ENCODE peak calls at places on chromosomes 4 and X, in five cellular contexts. One of them, this sample, is unnamed.

GRCh38 chrX:13131511-13132137 is 87.2 kb upstream of the FAM9C start:
- DNase-seq in choroid plexus epithelial cell: peak
- DNase-seq in mammary epithelial cell: peak
- DNase-seq in ascending aorta: no peak
- DNase-seq in breast epithelium: no peak
- DNase-seq in this sample: no peak

GRCh38 chrX:68831405-68832100 is 2.7 kb downstream of the EFNB1 start:
- DNase-seq in breast epithelium: no peak
- DNase-seq in mammary epithelial cell: no peak
- DNase-seq in choroid plexus epithelial cell: no peak
- DNase-seq in ascending aorta: peak
- DNase-seq in this sample: no peak

GRCh38 chrX:148382983-148383382 is 117.4 kb upstream of the AFF2 start:
- DNase-seq in choroid plexus epithelial cell: no peak
- DNase-seq in breast epithelium: no peak
- DNase-seq in ascending aorta: no peak
- DNase-seq in mammary epithelial cell: no peak
- DNase-seq in this sample: no peak

GRCh38 chrX:71095971-71096701 is 485 bp downstream of the FOXO4 start:
- DNase-seq in mammary epithelial cell: peak
- DNase-seq in choroid plexus epithelial cell: no peak
- DNase-seq in ascending aorta: peak
- DNase-seq in breast epithelium: no peak
- DNase-seq in this sample: no peak

GRCh38 chr4:126470862-126471261 is 1156.1 kb downstream of the FAT4 start:
- DNase-seq in breast epithelium: no peak
- DNase-seq in mammary epithelial cell: no peak
- DNase-seq in choroid plexus epithelial cell: peak
- DNase-seq in ascending aorta: no peak
- DNase-seq in this sample: no peak

GRCh38 chr4:94390804-94391410 is 48.3 kb upstream of the HPGDS start:
- DNase-seq in choroid plexus epithelial cell: peak
- DNase-seq in breast epithelium: no peak
- DNase-seq in mammary epithelial cell: no peak
- DNase-seq in ascending aorta: no peak
- DNase-seq in this sample: no peak

GRCh38 chrX:34875204-34875603 is 67.4 kb upstream of the FAM47B start:
- DNase-seq in breast epithelium: no peak
- DNase-seq in mammary epithelial cell: peak
- DNase-seq in ascending aorta: peak
- DNase-seq in choroid plexus epithelial cell: peak
- DNase-seq in this sample: no peak

GRCh38 chrX:6856471-6856870 is 291.0 kb upstream of the STS start:
- DNase-seq in mammary epithelial cell: no peak
- DNase-seq in breast epithelium: no peak
- DNase-seq in ascending aorta: no peak
- DNase-seq in choroid plexus epithelial cell: no peak
- DNase-seq in this sample: no peak

GRCh38 chr4:90537491-90537890 is 410.3 kb downstream of the CCSER1 start:
- DNase-seq in choroid plexus epithelial cell: peak
- DNase-seq in breast epithelium: no peak
- DNase-seq in mammary epithelial cell: no peak
- DNase-seq in ascending aorta: no peak
- DNase-seq in this sample: no peak

GRCh38 chr4:121358473-121358872 is 22.3 kb downstream of the QRFPR start:
- DNase-seq in breast epithelium: no peak
- DNase-seq in ascending aorta: no peak
- DNase-seq in mammary epithelial cell: peak
- DNase-seq in choroid plexus epithelial cell: peak
- DNase-seq in this sample: no peak

GRCh38 chr4:83604315-83604714 is 68.4 kb downstream of the GPAT3 start:
- DNase-seq in ascending aorta: no peak
- DNase-seq in choroid plexus epithelial cell: no peak
- DNase-seq in breast epithelium: no peak
- DNase-seq in mammary epithelial cell: no peak
- DNase-seq in this sample: no peak

GRCh38 chr4:83606898-83607297 is 71.0 kb downstream of the GPAT3 start:
- DNase-seq in breast epithelium: no peak
- DNase-seq in choroid plexus epithelial cell: no peak
- DNase-seq in ascending aorta: no peak
- DNase-seq in mammary epithelial cell: no peak
- DNase-seq in this sample: no peak

GRCh38 chr4:83606435-83606834 is 70.5 kb downstream of the GPAT3 start:
- DNase-seq in breast epithelium: no peak
- DNase-seq in ascending aorta: no peak
- DNase-seq in mammary epithelial cell: no peak
- DNase-seq in choroid plexus epithelial cell: no peak
- DNase-seq in this sample: no peak

GRCh38 chr4:83605216-83605615 is 69.3 kb downstream of the GPAT3 start:
- DNase-seq in ascending aorta: no peak
- DNase-seq in breast epithelium: no peak
- DNase-seq in mammary epithelial cell: no peak
- DNase-seq in choroid plexus epithelial cell: no peak
- DNase-seq in this sample: no peak

GRCh38 chr4:83605744-83606172 is 69.8 kb downstream of the GPAT3 start:
- DNase-seq in mammary epithelial cell: no peak
- DNase-seq in breast epithelium: no peak
- DNase-seq in ascending aorta: no peak
- DNase-seq in choroid plexus epithelial cell: no peak
- DNase-seq in this sample: no peak
- TF ChIP-seq CTCF in mammary epithelial cell: no peak
- TF ChIP-seq CTCF in breast epithelium: no peak
- TF ChIP-seq CTCF in ascending aorta: no peak
- TF ChIP-seq CTCF in choroid plexus epithelial cell: no peak
- TF ChIP-seq CTCF in this sample: no peak

GRCh38 chr4:183082053-183082452 is 17.0 kb upstream of the WWC2 start:
- DNase-seq in choroid plexus epithelial cell: no peak
- DNase-seq in breast epithelium: no peak
- DNase-seq in ascending aorta: no peak
- DNase-seq in mammary epithelial cell: no peak
- DNase-seq in this sample: no peak
- H3K4me3 ChIP-seq in choroid plexus epithelial cell: no peak
- H3K4me3 ChIP-seq in breast epithelium: no peak
- H3K4me3 ChIP-seq in ascending aorta: no peak
- H3K4me3 ChIP-seq in mammary epithelial cell: no peak
- H3K4me3 ChIP-seq in this sample: no peak

GRCh38 chrX:29478336-29479069 is 736.9 kb upstream of the MAGEB2 start:
- DNase-seq in choroid plexus epithelial cell: peak
- DNase-seq in mammary epithelial cell: peak
- DNase-seq in ascending aorta: no peak
- DNase-seq in breast epithelium: no peak
- DNase-seq in this sample: no peak
- TF ChIP-seq CTCF in choroid plexus epithelial cell: peak
- TF ChIP-seq CTCF in mammary epithelial cell: peak
- TF ChIP-seq CTCF in ascending aorta: peak
- TF ChIP-seq CTCF in breast epithelium: no peak
- TF ChIP-seq CTCF in this sample: peak

DNA sequence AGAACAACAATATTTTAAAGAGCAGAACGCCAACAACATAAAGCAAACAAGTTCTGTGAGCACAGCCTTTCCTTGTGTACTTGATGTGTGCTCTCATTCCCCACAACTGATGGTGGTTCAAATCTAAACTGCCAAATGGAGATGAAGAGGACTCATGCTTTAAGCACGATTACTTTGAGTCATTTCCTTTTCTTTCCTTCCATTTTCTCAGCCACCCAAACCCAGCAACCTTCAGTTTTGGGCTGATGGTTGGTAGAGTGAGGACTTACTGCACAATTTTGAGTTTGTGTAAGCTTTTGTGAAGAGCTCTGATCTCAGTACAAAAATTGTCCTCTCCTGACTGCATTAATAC is 1.7 kb downstream of the NSD2 start:
- DNase-seq in mammary epithelial cell: peak
- DNase-seq in breast epithelium: no peak
- DNase-seq in ascending aorta: no peak
- DNase-seq in choroid plexus epithelial cell: peak
- DNase-seq in this sample: no peak
- H3K4me3 ChIP-seq in mammary epithelial cell: peak
- H3K4me3 ChIP-seq in breast epithelium: no peak
- H3K4me3 ChIP-seq in ascending aorta: no peak
- H3K4me3 ChIP-seq in choroid plexus epithelial cell: no peak
- H3K4me3 ChIP-seq in this sample: peak

GRCh38 chr4:24885342-24885741 is 27.5 kb downstream of the CCDC149 start:
- DNase-seq in ascending aorta: no peak
- DNase-seq in mammary epithelial cell: no peak
- DNase-seq in choroid plexus epithelial cell: no peak
- DNase-seq in breast epithelium: no peak
- DNase-seq in this sample: no peak
- TF ChIP-seq CTCF in ascending aorta: no peak
- TF ChIP-seq CTCF in mammary epithelial cell: no peak
- TF ChIP-seq CTCF in choroid plexus epithelial cell: no peak
- TF ChIP-seq CTCF in breast epithelium: no peak
- TF ChIP-seq CTCF in this sample: no peak

GRCh38 chrX:39681885-39682284 is 415.9 kb downstream of the BCOR start:
- DNase-seq in ascending aorta: no peak
- DNase-seq in breast epithelium: no peak
- DNase-seq in mammary epithelial cell: no peak
- DNase-seq in choroid plexus epithelial cell: no peak
- DNase-seq in this sample: no peak

GRCh38 chrX:39677585-39677984 is 420.2 kb downstream of the BCOR start:
- DNase-seq in mammary epithelial cell: no peak
- DNase-seq in ascending aorta: no peak
- DNase-seq in choroid plexus epithelial cell: no peak
- DNase-seq in breast epithelium: no peak
- DNase-seq in this sample: no peak

GRCh38 chrX:39678914-39679313 is 418.8 kb downstream of the BCOR start:
- DNase-seq in ascending aorta: no peak
- DNase-seq in choroid plexus epithelial cell: no peak
- DNase-seq in mammary epithelial cell: no peak
- DNase-seq in breast epithelium: no peak
- DNase-seq in this sample: no peak

GRCh38 chrX:39677987-39678840 is 419.5 kb downstream of the BCOR start:
- DNase-seq in mammary epithelial cell: no peak
- DNase-seq in ascending aorta: no peak
- DNase-seq in choroid plexus epithelial cell: no peak
- DNase-seq in breast epithelium: no peak
- DNase-seq in this sample: no peak

DNA sequence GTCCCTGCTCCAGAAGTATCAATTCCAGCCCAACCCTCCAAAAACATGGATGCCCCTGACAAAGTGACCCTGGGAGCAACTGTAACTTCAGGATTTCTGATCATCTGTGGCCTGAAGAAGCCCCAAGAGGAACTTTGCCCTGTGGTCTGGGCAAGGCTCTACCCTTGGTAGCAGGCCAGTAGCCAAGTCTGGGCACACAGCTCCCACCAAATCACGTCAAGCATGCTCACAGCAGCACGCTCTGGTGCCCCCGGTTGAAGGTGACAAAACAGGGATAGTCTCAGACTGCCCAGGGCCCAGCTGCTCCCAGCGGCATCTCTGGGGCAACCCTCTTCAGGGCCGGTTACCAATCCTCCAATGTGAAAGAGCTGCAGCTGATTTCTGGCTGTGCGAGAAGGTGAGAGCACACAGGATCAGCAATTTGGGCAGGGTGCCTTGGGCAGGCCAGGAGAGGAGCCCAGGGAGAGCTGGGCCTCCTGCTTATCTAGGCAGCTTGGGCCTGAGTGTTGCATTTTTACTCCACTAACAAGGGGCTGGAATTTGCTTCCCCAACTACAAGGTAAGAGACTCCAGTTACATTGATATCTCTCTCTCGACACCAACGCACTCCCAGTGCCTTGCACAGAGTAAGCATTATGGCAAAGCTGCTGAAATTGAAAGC is 418.1 kb downstream of the BCOR start:
- DNase-seq in choroid plexus epithelial cell: no peak
- DNase-seq in breast epithelium: no peak
- DNase-seq in mammary epithelial cell: no peak
- DNase-seq in ascending aorta: no peak
- DNase-seq in this sample: no peak
- H3K4me3 ChIP-seq in choroid plexus epithelial cell: no peak
- H3K4me3 ChIP-seq in breast epithelium: no peak
- H3K4me3 ChIP-seq in mammary epithelial cell: no peak
- H3K4me3 ChIP-seq in ascending aorta: no peak
- H3K4me3 ChIP-seq in this sample: no peak

GRCh38 chr4:15758294-15758693 is 19.8 kb upstream of the CD38 start:
- DNase-seq in breast epithelium: no peak
- DNase-seq in mammary epithelial cell: no peak
- DNase-seq in choroid plexus epithelial cell: no peak
- DNase-seq in ascending aorta: no peak
- DNase-seq in this sample: no peak

GRCh38 chr4:15755321-15755750 is 22.8 kb upstream of the CD38 start:
- DNase-seq in choroid plexus epithelial cell: peak
- DNase-seq in breast epithelium: no peak
- DNase-seq in ascending aorta: no peak
- DNase-seq in mammary epithelial cell: peak
- DNase-seq in this sample: no peak

GRCh38 chr4:15757084-15757483 is 21.0 kb upstream of the CD38 start:
- DNase-seq in breast epithelium: no peak
- DNase-seq in choroid plexus epithelial cell: no peak
- DNase-seq in ascending aorta: no peak
- DNase-seq in mammary epithelial cell: no peak
- DNase-seq in this sample: no peak

GRCh38 chr4:15755781-15756180 is 22.3 kb upstream of the CD38 start:
- DNase-seq in mammary epithelial cell: no peak
- DNase-seq in ascending aorta: no peak
- DNase-seq in choroid plexus epithelial cell: peak
- DNase-seq in breast epithelium: no peak
- DNase-seq in this sample: no peak

GRCh38 chr4:15756361-15756861 is 21.7 kb upstream of the CD38 start:
- DNase-seq in ascending aorta: no peak
- DNase-seq in breast epithelium: no peak
- DNase-seq in mammary epithelial cell: peak
- DNase-seq in choroid plexus epithelial cell: peak
- DNase-seq in this sample: no peak
- TF ChIP-seq CTCF in ascending aorta: no peak
- TF ChIP-seq CTCF in breast epithelium: no peak
- TF ChIP-seq CTCF in mammary epithelial cell: peak
- TF ChIP-seq CTCF in choroid plexus epithelial cell: peak
- TF ChIP-seq CTCF in this sample: no peak